ENCODE peak calls at places on chromosomes 3 and 15, in nine cellular contexts. S is progenitor cell of endocrine pancreas, B is fibroblast of villous mesenchyme, N is fibroblast of pulmonary artery, J is A549, P is NB4, E is ovary, O is right lobe of liver, G is SK-N-SH. I is an unnamed sample.

GRCh38 chr3:105518806-105519418 is 152.2 kb downstream of the ALCAM start:
- DNase-seq in S (peak; percentile 10), B (peak; percentile 78), N (peak; percentile 85), J (peak; percentile 19), P (peak; percentile 71), E (no peak), O (no peak), G (peak; percentile 49), I (peak; percentile 64)

GRCh38 chr3:186997061-186998054 is 67.0 kb downstream of the ST6GAL1 start:
- DNase-seq in S (no peak), B (no peak), N (no peak), J (no peak), P (no peak), E (no peak), O (no peak), G (no peak), I (no peak)

GRCh38 chr3:16409032-16409431 is 104.5 kb downstream of the RFTN1 start:
- DNase-seq in S (no peak), B (no peak), N (no peak), J (no peak), P (no peak), E (no peak), O (no peak), G (no peak), I (no peak)

GRCh38 chr15:38454687-38455071 is 752 bp downstream of the FAM98B start:
- DNase-seq in S (no peak), B (no peak), N (no peak), J (no peak), P (peak; percentile 22), E (no peak), O (no peak), G (no peak), I (no peak)

GRCh38 chr15:46091860-46092450 is 457.1 kb downstream of the SQOR start:
- DNase-seq in S (no peak), B (peak; percentile 20), N (peak; percentile 57), J (peak; percentile 1), P (peak; percentile 57), E (no peak), O (no peak), G (peak; percentile 49), I (peak; percentile 11)

GRCh38 chr3:160886421-160886820 is 130.4 kb downstream of the PPM1L start:
- DNase-seq in S (no peak), B (no peak), N (no peak), J (no peak), P (no peak), E (no peak), O (no peak), G (no peak), I (no peak)

GRCh38 chr3:47836986-47837385 is 34.0 kb downstream of the DHX30 start:
- DNase-seq in S (no peak), B (no peak), N (no peak), J (no peak), P (no peak), E (no peak), O (no peak), G (no peak), I (no peak)

GRCh38 chr3:31106204-31106603 is 211.7 kb upstream of the GADL1 start:
- DNase-seq in S (no peak), B (peak; percentile 38), N (peak; percentile 73), J (no peak), P (peak; percentile 18), E (no peak), O (no peak), G (no peak), I (peak; percentile 89)

GRCh38 chr3:16055606-16056209 is 118.8 kb upstream of the GALNT15 start:
- DNase-seq in S (no peak), B (no peak), N (no peak), J (no peak), P (no peak), E (no peak), O (no peak), G (no peak), I (no peak)

DNA sequence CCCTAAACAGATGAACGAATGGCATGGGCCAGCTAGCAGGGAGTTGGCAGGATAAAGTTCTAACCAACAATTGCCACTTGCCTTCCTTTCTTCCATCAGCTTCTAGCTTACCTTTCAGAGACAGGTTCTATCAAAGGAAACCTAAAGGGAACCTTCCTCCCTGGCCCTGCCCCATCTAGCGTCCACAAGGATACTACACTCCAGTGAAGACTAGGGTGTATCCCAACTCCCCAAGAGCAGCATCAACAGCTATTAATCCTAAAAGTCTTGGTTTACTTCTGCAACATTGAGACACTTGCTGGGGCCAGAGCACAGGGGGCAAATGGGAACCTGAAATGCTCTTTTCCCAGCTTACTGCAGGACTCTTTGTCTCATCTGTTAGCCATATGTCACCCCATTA is 37.0 kb upstream of the TMC3 start:
- DNase-seq in S (no peak), B (no peak), N (no peak), J (no peak), P (no peak), E (no peak), O (no peak), G (no peak), I (no peak)
- TF ChIP-seq CTCF in S (peak; percentile 8), B (peak; percentile 12), N (no peak), J (peak; percentile 8), P (no peak), E (no peak), O (no peak), G (no peak), I (peak; percentile 28)

GRCh38 chr3:129106320-129106719 is 15.3 kb downstream of the RAB43 start:
- DNase-seq in S (no peak), B (peak; percentile 5), N (no peak), J (no peak), P (no peak), E (peak; percentile 43), O (no peak), G (no peak), I (no peak)
- TF ChIP-seq CTCF in S (no peak), B (no peak), N (no peak), J (no peak), P (no peak), E (no peak), O (no peak), G (no peak), I (no peak)

DNA sequence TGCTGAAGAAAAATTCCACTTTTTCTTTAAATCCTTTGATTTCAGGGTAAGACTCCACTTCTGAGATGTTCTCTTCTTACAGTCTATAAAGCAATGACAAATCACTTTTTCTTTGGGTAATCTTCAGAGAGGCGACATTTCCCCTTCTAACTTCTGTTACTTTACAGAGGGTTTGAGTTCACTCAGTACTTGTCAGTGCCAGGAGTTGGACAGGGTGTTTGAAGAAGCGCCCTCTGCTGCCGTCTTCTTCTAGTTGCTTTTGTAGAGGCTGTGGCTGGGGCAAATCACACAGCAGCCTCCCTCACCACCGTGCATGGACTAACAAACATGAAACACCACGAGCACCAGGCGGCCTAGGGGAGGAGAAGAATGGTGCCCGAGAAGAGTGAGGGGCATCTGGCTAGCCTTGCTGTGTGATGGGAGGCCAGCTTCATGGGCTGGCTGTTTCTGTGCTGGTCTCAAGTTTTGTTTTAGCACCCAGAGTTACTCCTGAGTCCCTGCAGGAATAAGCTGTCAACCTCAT is at the start of gene CD80:
- DNase-seq in S (no peak), B (peak; percentile 49), N (peak; percentile 65), J (peak; percentile 55), P (peak; percentile 78), E (no peak), O (no peak), G (no peak), I (peak; percentile 48)
- TF ChIP-seq CTCF in S (peak; percentile 45), B (peak; percentile 14), N (peak; percentile 56), J (peak; percentile 64), P (peak; percentile 9), E (no peak), O (peak; percentile 49), G (no peak), I (peak; percentile 71)

GRCh38 chr15:82999905-83000671 is 11.4 kb downstream of the C15orf40 start:
- DNase-seq in S (no peak), B (peak; percentile 67), N (peak; percentile 74), J (peak; percentile 54), P (peak; percentile 78), E (no peak), O (no peak), G (peak; percentile 68), I (peak; percentile 70)
- TF ChIP-seq CTCF in S (peak; percentile 44), B (peak; percentile 51), N (peak; percentile 51), J (peak; percentile 88), P (peak; percentile 31), E (no peak), O (peak; percentile 56), G (peak; percentile 70), I (peak; percentile 81)